ENCODE peak calls at places on chromosomes 3 and 15, in nine cellular contexts. One of them, this sample, is unnamed. For H3K36me3, the result is how much of the 10 kb centered on the place peaks cover.

GRCh38 chr3:117277816-117278215 is 568.2 kb downstream of the TUSC7 start:
- DNase-seq in heart right ventricle: no peak
- DNase-seq in BE2C: no peak
- DNase-seq in aorta: no peak
- DNase-seq in small intestine: no peak
- DNase-seq in thoracic aorta: no peak
- DNase-seq in transverse colon: no peak
- DNase-seq in CD8-positive, alpha-beta memory T cell: no peak
- DNase-seq in mesenchymal stem cell: no peak
- DNase-seq in this sample: peak

GRCh38 chr15:56341201-56341600 is 24.0 kb upstream of the TEX9 start:
- DNase-seq in thoracic aorta: no peak
- DNase-seq in mesenchymal stem cell: no peak
- DNase-seq in BE2C: no peak
- DNase-seq in aorta: no peak
- DNase-seq in CD8-positive, alpha-beta memory T cell: no peak
- DNase-seq in heart right ventricle: no peak
- DNase-seq in transverse colon: no peak
- DNase-seq in small intestine: no peak
- DNase-seq in this sample: no peak

GRCh38 chr15:74893627-74894026 is 3.8 kb downstream of the MPI start:
- DNase-seq in thoracic aorta: no peak
- DNase-seq in BE2C: no peak
- DNase-seq in heart right ventricle: no peak
- DNase-seq in aorta: no peak
- DNase-seq in mesenchymal stem cell: no peak
- DNase-seq in small intestine: no peak
- DNase-seq in CD8-positive, alpha-beta memory T cell: no peak
- DNase-seq in transverse colon: no peak
- DNase-seq in this sample: no peak

GRCh38 chr3:170154084-170154483 is 27.4 kb downstream of the PHC3 start:
- DNase-seq in aorta: no peak
- DNase-seq in transverse colon: no peak
- DNase-seq in CD8-positive, alpha-beta memory T cell: no peak
- DNase-seq in heart right ventricle: no peak
- DNase-seq in thoracic aorta: no peak
- DNase-seq in small intestine: no peak
- DNase-seq in mesenchymal stem cell: no peak
- DNase-seq in BE2C: no peak
- DNase-seq in this sample: no peak

GRCh38 chr3:13713396-13713795 is 164.5 kb downstream of the FBLN2 start:
- DNase-seq in aorta: peak
- DNase-seq in BE2C: no peak
- DNase-seq in CD8-positive, alpha-beta memory T cell: no peak
- DNase-seq in small intestine: no peak
- DNase-seq in heart right ventricle: peak
- DNase-seq in mesenchymal stem cell: no peak
- DNase-seq in transverse colon: no peak
- DNase-seq in thoracic aorta: no peak
- DNase-seq in this sample: no peak

GRCh38 chr15:74400313-74400850 is 32.9 kb upstream of the CYP11A1 start:
- DNase-seq in mesenchymal stem cell: no peak
- DNase-seq in small intestine: no peak
- DNase-seq in BE2C: no peak
- DNase-seq in transverse colon: no peak
- DNase-seq in aorta: no peak
- DNase-seq in thoracic aorta: no peak
- DNase-seq in CD8-positive, alpha-beta memory T cell: no peak
- DNase-seq in heart right ventricle: no peak
- DNase-seq in this sample: no peak

GRCh38 chr15:80476036-80476435 is 71.9 kb downstream of the ARNT2 start:
- DNase-seq in thoracic aorta: no peak
- DNase-seq in aorta: no peak
- DNase-seq in CD8-positive, alpha-beta memory T cell: no peak
- DNase-seq in mesenchymal stem cell: no peak
- DNase-seq in small intestine: no peak
- DNase-seq in heart right ventricle: no peak
- DNase-seq in BE2C: no peak
- DNase-seq in transverse colon: no peak
- DNase-seq in this sample: no peak

GRCh38 chr15:43095708-43096347 is 10.0 kb downstream of the UBR1 start:
- DNase-seq in transverse colon: no peak
- DNase-seq in thoracic aorta: no peak
- DNase-seq in heart right ventricle: no peak
- DNase-seq in mesenchymal stem cell: peak
- DNase-seq in CD8-positive, alpha-beta memory T cell: no peak
- DNase-seq in aorta: no peak
- DNase-seq in BE2C: no peak
- DNase-seq in small intestine: no peak
- DNase-seq in this sample: no peak

GRCh38 chr3:190701096-190701532 is 161.4 kb downstream of the GMNC start:
- DNase-seq in BE2C: no peak
- DNase-seq in CD8-positive, alpha-beta memory T cell: no peak
- DNase-seq in mesenchymal stem cell: peak
- DNase-seq in transverse colon: peak
- DNase-seq in aorta: no peak
- DNase-seq in thoracic aorta: no peak
- DNase-seq in heart right ventricle: peak
- DNase-seq in small intestine: peak
- DNase-seq in this sample: peak

GRCh38 chr3:46670000-46670890 is 23.2 kb downstream of the ALS2CL start:
- DNase-seq in mesenchymal stem cell: no peak
- DNase-seq in transverse colon: no peak
- DNase-seq in CD8-positive, alpha-beta memory T cell: no peak
- DNase-seq in small intestine: no peak
- DNase-seq in heart right ventricle: no peak
- DNase-seq in thoracic aorta: no peak
- DNase-seq in BE2C: peak
- DNase-seq in aorta: peak
- DNase-seq in this sample: no peak

GRCh38 chr15:90315276-90315982 is 36.7 kb upstream of the ZNF774 start:
- DNase-seq in transverse colon: peak
- DNase-seq in aorta: peak
- DNase-seq in thoracic aorta: peak
- DNase-seq in CD8-positive, alpha-beta memory T cell: no peak
- DNase-seq in mesenchymal stem cell: peak
- DNase-seq in small intestine: peak
- DNase-seq in BE2C: no peak
- DNase-seq in heart right ventricle: peak
- DNase-seq in this sample: peak

GRCh38 chr15:44381223-44381622 is 46.2 kb upstream of the CTDSPL2 start:
- DNase-seq in transverse colon: no peak
- DNase-seq in mesenchymal stem cell: no peak
- DNase-seq in thoracic aorta: no peak
- DNase-seq in CD8-positive, alpha-beta memory T cell: no peak
- DNase-seq in BE2C: no peak
- DNase-seq in aorta: no peak
- DNase-seq in small intestine: no peak
- DNase-seq in heart right ventricle: no peak
- DNase-seq in this sample: no peak

GRCh38 chr3:150870406-150870805 is 34.8 kb downstream of the MINDY4B start:
- DNase-seq in CD8-positive, alpha-beta memory T cell: no peak
- DNase-seq in heart right ventricle: no peak
- DNase-seq in transverse colon: no peak
- DNase-seq in BE2C: no peak
- DNase-seq in aorta: no peak
- DNase-seq in thoracic aorta: no peak
- DNase-seq in small intestine: no peak
- DNase-seq in mesenchymal stem cell: peak
- DNase-seq in this sample: no peak

GRCh38 chr3:158420654-158421396 is 150.2 kb upstream of the MLF1 start:
- DNase-seq in heart right ventricle: no peak
- DNase-seq in small intestine: no peak
- DNase-seq in mesenchymal stem cell: peak
- DNase-seq in transverse colon: no peak
- DNase-seq in CD8-positive, alpha-beta memory T cell: no peak
- DNase-seq in thoracic aorta: no peak
- DNase-seq in aorta: no peak
- DNase-seq in BE2C: no peak
- DNase-seq in this sample: no peak

GRCh38 chr3:23263796-23264195 is 60.7 kb downstream of the UBE2E2 start:
- DNase-seq in small intestine: no peak
- DNase-seq in transverse colon: no peak
- DNase-seq in thoracic aorta: no peak
- DNase-seq in aorta: no peak
- DNase-seq in heart right ventricle: no peak
- DNase-seq in BE2C: no peak
- DNase-seq in CD8-positive, alpha-beta memory T cell: no peak
- DNase-seq in mesenchymal stem cell: peak
- DNase-seq in this sample: no peak

GRCh38 chr15:74380361-74381189 is 13.1 kb upstream of the CYP11A1 start:
- DNase-seq in BE2C: no peak
- DNase-seq in aorta: no peak
- DNase-seq in thoracic aorta: no peak
- DNase-seq in CD8-positive, alpha-beta memory T cell: no peak
- DNase-seq in heart right ventricle: no peak
- DNase-seq in mesenchymal stem cell: no peak
- DNase-seq in transverse colon: no peak
- DNase-seq in small intestine: no peak
- DNase-seq in this sample: no peak

GRCh38 chr3:44076221-44076829 is 165.4 kb upstream of the TOPAZ1 start:
- DNase-seq in small intestine: no peak
- DNase-seq in aorta: no peak
- DNase-seq in heart right ventricle: no peak
- DNase-seq in thoracic aorta: no peak
- DNase-seq in BE2C: peak
- DNase-seq in transverse colon: no peak
- DNase-seq in mesenchymal stem cell: no peak
- DNase-seq in CD8-positive, alpha-beta memory T cell: no peak
- DNase-seq in this sample: no peak

DNA sequence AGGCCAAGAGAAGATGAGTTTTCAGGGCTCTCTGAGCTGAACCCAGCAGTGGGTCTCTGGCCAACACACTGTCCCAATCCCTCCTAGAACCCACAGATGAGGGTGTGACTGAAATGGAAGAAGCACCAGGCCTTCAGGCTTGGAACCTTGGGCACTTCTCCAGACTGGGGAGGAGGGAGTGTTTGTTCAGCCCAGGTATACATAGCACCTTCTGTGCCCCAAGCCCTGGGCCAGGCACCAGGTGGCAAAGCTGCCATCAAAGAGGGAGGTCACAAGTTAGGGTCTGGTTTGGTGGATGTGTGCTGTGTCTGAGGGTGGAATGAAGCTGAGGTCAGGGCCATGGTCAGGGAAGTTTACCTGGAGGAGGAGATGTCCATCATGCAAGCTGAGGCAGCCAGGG is 15.8 kb upstream of the RHO start:
- DNase-seq in aorta: no peak
- DNase-seq in thoracic aorta: no peak
- DNase-seq in CD8-positive, alpha-beta memory T cell: no peak
- DNase-seq in small intestine: no peak
- DNase-seq in transverse colon: no peak
- DNase-seq in BE2C: no peak
- DNase-seq in mesenchymal stem cell: no peak
- DNase-seq in heart right ventricle: no peak
- DNase-seq in this sample: no peak
- H3K36me3 ChIP-seq in aorta: under half
- H3K36me3 ChIP-seq in thoracic aorta: under half
- H3K36me3 ChIP-seq in CD8-positive, alpha-beta memory T cell: under half
- H3K36me3 ChIP-seq in small intestine: under half
- H3K36me3 ChIP-seq in transverse colon: under half
- H3K36me3 ChIP-seq in BE2C: under half
- H3K36me3 ChIP-seq in mesenchymal stem cell: half or more
- H3K36me3 ChIP-seq in heart right ventricle: under half
- H3K36me3 ChIP-seq in this sample: under half

DNA sequence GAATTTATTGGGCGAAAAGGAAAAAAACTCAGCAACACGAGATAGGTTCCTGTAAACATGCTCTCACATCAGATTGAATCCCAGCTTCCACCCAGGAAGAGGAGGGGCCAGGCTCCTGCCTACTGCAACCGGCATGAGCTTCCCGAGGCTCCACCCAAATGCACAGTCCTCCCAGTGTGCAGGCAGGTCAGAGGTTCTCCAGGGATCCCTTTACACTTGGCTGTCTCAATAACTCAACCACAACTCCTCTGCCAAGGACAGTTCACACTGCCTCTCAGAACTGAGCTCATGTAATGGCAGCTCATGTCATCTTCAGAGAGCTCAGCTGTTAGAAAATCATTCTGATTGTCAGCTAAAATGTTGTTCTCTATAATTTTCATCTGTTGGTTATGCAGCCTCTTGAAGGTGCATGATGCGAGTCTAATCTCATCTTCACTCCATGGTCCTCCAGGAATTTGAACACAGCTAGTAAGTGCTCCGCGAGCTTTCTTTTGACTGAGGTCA is 76.8 kb downstream of the SST start:
- DNase-seq in aorta: no peak
- DNase-seq in CD8-positive, alpha-beta memory T cell: no peak
- DNase-seq in transverse colon: no peak
- DNase-seq in thoracic aorta: no peak
- DNase-seq in mesenchymal stem cell: no peak
- DNase-seq in BE2C: no peak
- DNase-seq in small intestine: no peak
- DNase-seq in heart right ventricle: no peak
- DNase-seq in this sample: no peak
- H3K36me3 ChIP-seq in aorta: under half
- H3K36me3 ChIP-seq in CD8-positive, alpha-beta memory T cell: under half
- H3K36me3 ChIP-seq in transverse colon: under half
- H3K36me3 ChIP-seq in thoracic aorta: under half
- H3K36me3 ChIP-seq in mesenchymal stem cell: under half
- H3K36me3 ChIP-seq in BE2C: under half
- H3K36me3 ChIP-seq in small intestine: under half
- H3K36me3 ChIP-seq in heart right ventricle: under half
- H3K36me3 ChIP-seq in this sample: under half

GRCh38 chr15:40900256-40901052 is 6.2 kb downstream of the VPS18 start:
- DNase-seq in heart right ventricle: no peak
- DNase-seq in mesenchymal stem cell: no peak
- DNase-seq in transverse colon: no peak
- DNase-seq in thoracic aorta: no peak
- DNase-seq in small intestine: no peak
- DNase-seq in aorta: no peak
- DNase-seq in CD8-positive, alpha-beta memory T cell: no peak
- DNase-seq in BE2C: no peak
- DNase-seq in this sample: no peak
- H3K36me3 ChIP-seq in heart right ventricle: half or more
- H3K36me3 ChIP-seq in mesenchymal stem cell: half or more
- H3K36me3 ChIP-seq in transverse colon: under half
- H3K36me3 ChIP-seq in thoracic aorta: under half
- H3K36me3 ChIP-seq in small intestine: under half
- H3K36me3 ChIP-seq in aorta: under half
- H3K36me3 ChIP-seq in CD8-positive, alpha-beta memory T cell: under half
- H3K36me3 ChIP-seq in BE2C: under half
- H3K36me3 ChIP-seq in this sample: under half

DNA sequence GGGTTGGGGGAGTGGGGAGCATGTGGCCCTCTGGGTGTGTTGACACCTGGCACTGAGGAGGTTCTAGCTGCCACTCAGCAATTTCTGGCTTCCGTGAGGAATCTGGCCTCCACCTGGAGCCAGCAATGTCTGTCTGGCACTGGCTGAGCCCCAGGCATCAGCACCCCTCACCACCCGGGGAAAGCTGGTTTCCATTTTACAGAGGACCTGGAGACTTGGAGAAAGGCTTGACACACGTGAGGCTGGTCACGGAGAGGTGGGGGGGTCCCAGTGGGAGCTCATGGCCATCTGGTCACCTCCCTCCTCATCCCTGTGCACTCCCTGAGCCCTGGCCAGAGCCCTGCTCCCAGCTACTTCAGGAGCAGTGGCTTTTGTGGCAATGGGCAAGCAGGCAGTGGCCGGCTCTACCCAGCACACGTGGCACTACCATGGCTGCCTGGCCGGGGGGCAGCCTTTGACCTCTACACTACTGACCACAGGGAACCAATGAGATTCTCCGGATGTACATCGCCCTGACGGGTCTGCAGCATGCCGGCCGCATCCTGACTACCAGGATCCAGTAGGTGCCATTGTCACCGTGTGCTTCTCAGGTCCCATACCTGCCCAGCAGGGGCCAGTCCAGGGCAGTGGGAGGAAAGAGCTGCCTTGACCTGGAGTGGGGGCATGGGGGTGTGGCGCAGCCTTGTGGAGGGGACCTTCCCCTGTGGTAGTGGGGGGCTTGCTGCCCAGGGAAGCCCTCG is 28.5 kb downstream of the ACAD9 start:
- DNase-seq in transverse colon: no peak
- DNase-seq in heart right ventricle: no peak
- DNase-seq in BE2C: no peak
- DNase-seq in thoracic aorta: no peak
- DNase-seq in aorta: no peak
- DNase-seq in small intestine: no peak
- DNase-seq in CD8-positive, alpha-beta memory T cell: no peak
- DNase-seq in mesenchymal stem cell: no peak
- DNase-seq in this sample: no peak
- H3K36me3 ChIP-seq in transverse colon: under half
- H3K36me3 ChIP-seq in heart right ventricle: half or more
- H3K36me3 ChIP-seq in BE2C: half or more
- H3K36me3 ChIP-seq in thoracic aorta: half or more
- H3K36me3 ChIP-seq in aorta: under half
- H3K36me3 ChIP-seq in small intestine: under half
- H3K36me3 ChIP-seq in CD8-positive, alpha-beta memory T cell: half or more
- H3K36me3 ChIP-seq in mesenchymal stem cell: half or more
- H3K36me3 ChIP-seq in this sample: under half

This sample was measured in colonic mucosa.